ENCODE peak calls at places on chromosomes 7 and 10, in seven cellular contexts. One of them, this sample, is unnamed.

GRCh38 chr7:116384936-116385635 is 114.5 kb upstream of the CAV2 start:
- DNase-seq in foreskin fibroblast: no peak
- DNase-seq in activated CD4-positive, alpha-beta memory T cell treated with anti-CD3 and anti-CD28 coated beads for 36 hours: no peak
- DNase-seq in sigmoid colon: no peak
- DNase-seq in stimulated activated naive B cell treated with anti-CD40 and anti-IgM and Interleukin-4, amounts not matched to agents 10 μg/mL and 1 μg/mL and 100 μg/mL, for 72 hours: no peak
- DNase-seq in SK-N-SH: no peak
- DNase-seq in stimulated activated CD4-positive, alpha-beta T cell treated with anti-CD3 and anti-CD28 coated beads, Interleukin-15, amount 100 ng/mL, for 24 hours: no peak
- DNase-seq in this sample: no peak

GRCh38 chr7:118184392-118184899 is 482 bp downstream of the LSM8 start:
- DNase-seq in sigmoid colon: no peak
- DNase-seq in foreskin fibroblast: no peak
- DNase-seq in stimulated activated naive B cell treated with anti-CD40 and anti-IgM and Interleukin-4, amounts not matched to agents 10 μg/mL and 1 μg/mL and 100 μg/mL, for 72 hours: no peak
- DNase-seq in activated CD4-positive, alpha-beta memory T cell treated with anti-CD3 and anti-CD28 coated beads for 36 hours: no peak
- DNase-seq in stimulated activated CD4-positive, alpha-beta T cell treated with anti-CD3 and anti-CD28 coated beads, Interleukin-15, amount 100 ng/mL, for 24 hours: no peak
- DNase-seq in SK-N-SH: peak
- DNase-seq in this sample: no peak

GRCh38 chr10:82796510-82796909 is 921.5 kb downstream of the NRG3 start:
- DNase-seq in SK-N-SH: peak
- DNase-seq in activated CD4-positive, alpha-beta memory T cell treated with anti-CD3 and anti-CD28 coated beads for 36 hours: no peak
- DNase-seq in stimulated activated CD4-positive, alpha-beta T cell treated with anti-CD3 and anti-CD28 coated beads, Interleukin-15, amount 100 ng/mL, for 24 hours: no peak
- DNase-seq in sigmoid colon: no peak
- DNase-seq in stimulated activated naive B cell treated with anti-CD40 and anti-IgM and Interleukin-4, amounts not matched to agents 10 μg/mL and 1 μg/mL and 100 μg/mL, for 72 hours: no peak
- DNase-seq in foreskin fibroblast: no peak
- DNase-seq in this sample: no peak

GRCh38 chr7:12031638-12032037 is 179.5 kb upstream of the TMEM106B start:
- DNase-seq in stimulated activated naive B cell treated with anti-CD40 and anti-IgM and Interleukin-4, amounts not matched to agents 10 μg/mL and 1 μg/mL and 100 μg/mL, for 72 hours: no peak
- DNase-seq in foreskin fibroblast: no peak
- DNase-seq in sigmoid colon: no peak
- DNase-seq in SK-N-SH: no peak
- DNase-seq in activated CD4-positive, alpha-beta memory T cell treated with anti-CD3 and anti-CD28 coated beads for 36 hours: no peak
- DNase-seq in stimulated activated CD4-positive, alpha-beta T cell treated with anti-CD3 and anti-CD28 coated beads, Interleukin-15, amount 100 ng/mL, for 24 hours: no peak
- DNase-seq in this sample: no peak

GRCh38 chr7:8433477-8434289 is at the start of gene NXPH1:
- DNase-seq in SK-N-SH: peak
- DNase-seq in foreskin fibroblast: no peak
- DNase-seq in sigmoid colon: no peak
- DNase-seq in stimulated activated CD4-positive, alpha-beta T cell treated with anti-CD3 and anti-CD28 coated beads, Interleukin-15, amount 100 ng/mL, for 24 hours: no peak
- DNase-seq in stimulated activated naive B cell treated with anti-CD40 and anti-IgM and Interleukin-4, amounts not matched to agents 10 μg/mL and 1 μg/mL and 100 μg/mL, for 72 hours: no peak
- DNase-seq in activated CD4-positive, alpha-beta memory T cell treated with anti-CD3 and anti-CD28 coated beads for 36 hours: no peak
- DNase-seq in this sample: peak

GRCh38 chr7:152133804-152134203 is 108.3 kb downstream of the GALNT11 start:
- DNase-seq in foreskin fibroblast: no peak
- DNase-seq in activated CD4-positive, alpha-beta memory T cell treated with anti-CD3 and anti-CD28 coated beads for 36 hours: no peak
- DNase-seq in stimulated activated naive B cell treated with anti-CD40 and anti-IgM and Interleukin-4, amounts not matched to agents 10 μg/mL and 1 μg/mL and 100 μg/mL, for 72 hours: no peak
- DNase-seq in stimulated activated CD4-positive, alpha-beta T cell treated with anti-CD3 and anti-CD28 coated beads, Interleukin-15, amount 100 ng/mL, for 24 hours: no peak
- DNase-seq in sigmoid colon: no peak
- DNase-seq in SK-N-SH: no peak
- DNase-seq in this sample: no peak

GRCh38 chr10:90051474-90051873 is 350.1 kb downstream of the KIF20B start:
- DNase-seq in SK-N-SH: no peak
- DNase-seq in activated CD4-positive, alpha-beta memory T cell treated with anti-CD3 and anti-CD28 coated beads for 36 hours: no peak
- DNase-seq in stimulated activated naive B cell treated with anti-CD40 and anti-IgM and Interleukin-4, amounts not matched to agents 10 μg/mL and 1 μg/mL and 100 μg/mL, for 72 hours: no peak
- DNase-seq in sigmoid colon: no peak
- DNase-seq in foreskin fibroblast: no peak
- DNase-seq in stimulated activated CD4-positive, alpha-beta T cell treated with anti-CD3 and anti-CD28 coated beads, Interleukin-15, amount 100 ng/mL, for 24 hours: peak
- DNase-seq in this sample: peak

GRCh38 chr7:87328281-87328680 is 17.2 kb upstream of the CROT start:
- DNase-seq in sigmoid colon: no peak
- DNase-seq in SK-N-SH: no peak
- DNase-seq in foreskin fibroblast: no peak
- DNase-seq in stimulated activated CD4-positive, alpha-beta T cell treated with anti-CD3 and anti-CD28 coated beads, Interleukin-15, amount 100 ng/mL, for 24 hours: no peak
- DNase-seq in activated CD4-positive, alpha-beta memory T cell treated with anti-CD3 and anti-CD28 coated beads for 36 hours: no peak
- DNase-seq in stimulated activated naive B cell treated with anti-CD40 and anti-IgM and Interleukin-4, amounts not matched to agents 10 μg/mL and 1 μg/mL and 100 μg/mL, for 72 hours: no peak
- DNase-seq in this sample: no peak

GRCh38 chr7:34949356-34949755 is 87.9 kb downstream of the DPY19L1 start:
- DNase-seq in stimulated activated CD4-positive, alpha-beta T cell treated with anti-CD3 and anti-CD28 coated beads, Interleukin-15, amount 100 ng/mL, for 24 hours: no peak
- DNase-seq in sigmoid colon: no peak
- DNase-seq in activated CD4-positive, alpha-beta memory T cell treated with anti-CD3 and anti-CD28 coated beads for 36 hours: no peak
- DNase-seq in stimulated activated naive B cell treated with anti-CD40 and anti-IgM and Interleukin-4, amounts not matched to agents 10 μg/mL and 1 μg/mL and 100 μg/mL, for 72 hours: no peak
- DNase-seq in SK-N-SH: no peak
- DNase-seq in foreskin fibroblast: no peak
- DNase-seq in this sample: no peak